ENCODE peak calls at places on chromosomes 13 and 19, in four cellular contexts. I is neural progenitor cell, B is stomach, W is Peyer's patch. S is an unnamed sample.

GRCh38 chr19:29245221-29245620 is 32.3 kb upstream of the UQCRFS1 start:
- DNase-seq in I (no peak), B (no peak), W (no peak), S (no peak)

GRCh38 chr19:33676999-33677665 is 55.4 kb downstream of the CHST8 start:
- DNase-seq in I (no peak), B (peak), W (no peak), S (no peak)

GRCh38 chr19:10625003-10625761 is at the start of gene SLC44A2:
- DNase-seq in I (peak), B (peak), W (no peak), S (no peak)

GRCh38 chr19:6925801-6926751 is 38.7 kb downstream of the ADGRE1 start:
- DNase-seq in I (no peak), B (no peak), W (no peak), S (no peak)

GRCh38 chr13:80881495-80882482 is 540.9 kb upstream of the SPRY2 start:
- DNase-seq in I (no peak), B (no peak), W (no peak), S (no peak)

GRCh38 chr13:106230450-106230849 is 305.0 kb downstream of the EFNB2 start:
- DNase-seq in I (no peak), B (no peak), W (no peak), S (peak)

GRCh38 chr19:13507053-13507611 is 853 bp upstream of the CACNA1A start:
- DNase-seq in I (peak), B (no peak), W (no peak), S (no peak)

GRCh38 chr13:89695343-89696257 is 1651.9 kb upstream of the MIR17HG start:
- DNase-seq in I (peak), B (peak), W (no peak), S (peak)

GRCh38 chr19:8023371-8023770 is 17.9 kb upstream of the ELAVL1 start:
- DNase-seq in I (no peak), B (no peak), W (no peak), S (no peak)

GRCh38 chr13:93784191-93784590 is 557.6 kb downstream of the GPC6 start:
- DNase-seq in I (no peak), B (no peak), W (no peak), S (no peak)

GRCh38 chr13:57682128-57682716 is 50.7 kb downstream of the PCDH17 start:
- DNase-seq in I (no peak), B (no peak), W (no peak), S (no peak)

GRCh38 chr19:48400018-48400742 is 6.7 kb downstream of the GRIN2D start:
- DNase-seq in I (peak), B (peak), W (peak), S (no peak)

GRCh38 chr13:65725001-65725400 is 1505.1 kb downstream of the PCDH9 start:
- DNase-seq in I (no peak), B (no peak), W (no peak), S (peak)

GRCh38 chr13:77516342-77516789 is 19.1 kb upstream of the SCEL start:
- DNase-seq in I (no peak), B (no peak), W (no peak), S (no peak)

GRCh38 chr13:74274946-74275345 is 140.7 kb upstream of the KLF12 start:
- DNase-seq in I (no peak), B (no peak), W (no peak), S (no peak)

GRCh38 chr13:110874508-110874960 is 40.3 kb downstream of the ANKRD10 start:
- DNase-seq in I (peak), B (peak), W (peak), S (peak)

GRCh38 chr19:28985201-28985600 is 227.8 kb downstream of the UQCRFS1 start:
- DNase-seq in I (no peak), B (no peak), W (no peak), S (no peak)

GRCh38 chr19:799076-799881 is 2.0 kb downstream of the PTBP1 start:
- DNase-seq in I (peak), B (no peak), W (no peak), S (no peak)
- TF ChIP-seq CTCF in I (no peak), B (no peak), W (no peak), S (peak)

GRCh38 chr13:114064516-114065140 is 67.8 kb downstream of the RASA3 start:
- DNase-seq in I (peak), B (peak), W (no peak), S (no peak)
- H3K4me3 ChIP-seq in I (no peak), B (peak), W (peak), S (peak)

GRCh38 chr13:101473458-101473857 is 21.0 kb downstream of the ITGBL1 start:
- DNase-seq in I (no peak), B (no peak), W (no peak), S (peak)

GRCh38 chr13:101475536-101475935 is 23.1 kb downstream of the ITGBL1 start:
- DNase-seq in I (no peak), B (no peak), W (no peak), S (no peak)

GRCh38 chr13:101474419-101474957 is 22.0 kb downstream of the ITGBL1 start:
- DNase-seq in I (peak), B (no peak), W (no peak), S (peak)
- TF ChIP-seq CTCF in I (peak), B (no peak), W (no peak), S (peak)

DNA sequence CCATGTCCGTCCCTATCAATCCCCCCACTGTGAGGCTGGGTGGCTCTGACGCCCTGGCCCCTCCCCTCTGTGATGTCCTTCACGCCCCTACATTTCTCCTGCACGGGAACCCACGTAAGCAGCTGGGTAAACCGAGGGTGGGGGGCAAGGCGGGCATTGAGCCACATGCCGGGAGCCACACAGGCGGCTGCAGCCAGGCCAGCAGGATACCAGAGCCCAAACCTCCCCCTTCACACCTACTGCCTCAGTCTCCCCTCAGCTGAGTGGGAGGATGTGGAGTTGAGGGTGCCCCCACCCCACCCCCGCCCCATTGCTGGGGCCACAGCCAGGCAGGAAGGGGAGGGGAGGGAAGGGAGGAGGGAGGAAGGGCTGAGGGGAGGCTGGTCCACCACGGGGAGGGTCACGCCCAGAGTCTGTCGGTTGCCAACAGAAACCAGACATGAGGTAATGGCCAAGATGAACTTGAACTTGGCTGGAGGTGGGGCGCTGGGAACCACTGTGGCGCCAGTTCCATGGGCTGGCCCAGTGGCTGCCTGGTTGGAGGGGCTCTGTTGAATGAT is 20.9 kb downstream of the SMIM24 start:
- DNase-seq in I (no peak), B (peak), W (peak), S (peak)
- H3K4me3 ChIP-seq in I (peak), B (no peak), W (no peak), S (no peak)

S was measured in astrocyte of the cerebellum.